ENCODE peak calls at places on chromosomes 12 and 14, in four cellular contexts. T, Q, E and H are unnamed samples.

GRCh38 chr14:105313381-105314286 is 914 bp upstream of the PACS2 start:
- DNase-seq in T (peak), Q (peak), E (no peak), H (peak)

GRCh38 chr12:82486524-82487235 is 128.4 kb downstream of the METTL25 start:
- DNase-seq in T (no peak), Q (no peak), E (no peak), H (no peak)

GRCh38 chr12:27689558-27690180 is 6.6 kb upstream of the REP15 start:
- DNase-seq in T (no peak), Q (no peak), E (no peak), H (no peak)

GRCh38 chr14:64654072-64654899 is 49.9 kb upstream of the PLEKHG3 start:
- DNase-seq in T (no peak), Q (no peak), E (no peak), H (no peak)

GRCh38 chr12:12534134-12534866 is 28.4 kb downstream of the DUSP16 start:
- DNase-seq in T (no peak), Q (no peak), E (no peak), H (no peak)

GRCh38 chr14:90624732-90625444 is 191.3 kb downstream of the TTC7B start:
- DNase-seq in T (no peak), Q (peak), E (no peak), H (no peak)

GRCh38 chr12:110199360-110200123 is 75.4 kb downstream of the IFT81 start:
- DNase-seq in T (no peak), Q (no peak), E (no peak), H (no peak)

GRCh38 chr12:68158427-68158826 is 1.1 kb downstream of the IFNG start:
- DNase-seq in T (no peak), Q (no peak), E (no peak), H (no peak)

GRCh38 chr12:78431931-78432330 is 432.6 kb upstream of the SYT1 start:
- DNase-seq in T (no peak), Q (no peak), E (no peak), H (no peak)

GRCh38 chr12:10624631-10625030 is 11.2 kb upstream of the MAGOHB start:
- DNase-seq in T (no peak), Q (no peak), E (no peak), H (no peak)

GRCh38 chr12:46356655-46357437 is 15.7 kb downstream of the SLC38A2 start:
- DNase-seq in T (no peak), Q (no peak), E (no peak), H (no peak)

DNA sequence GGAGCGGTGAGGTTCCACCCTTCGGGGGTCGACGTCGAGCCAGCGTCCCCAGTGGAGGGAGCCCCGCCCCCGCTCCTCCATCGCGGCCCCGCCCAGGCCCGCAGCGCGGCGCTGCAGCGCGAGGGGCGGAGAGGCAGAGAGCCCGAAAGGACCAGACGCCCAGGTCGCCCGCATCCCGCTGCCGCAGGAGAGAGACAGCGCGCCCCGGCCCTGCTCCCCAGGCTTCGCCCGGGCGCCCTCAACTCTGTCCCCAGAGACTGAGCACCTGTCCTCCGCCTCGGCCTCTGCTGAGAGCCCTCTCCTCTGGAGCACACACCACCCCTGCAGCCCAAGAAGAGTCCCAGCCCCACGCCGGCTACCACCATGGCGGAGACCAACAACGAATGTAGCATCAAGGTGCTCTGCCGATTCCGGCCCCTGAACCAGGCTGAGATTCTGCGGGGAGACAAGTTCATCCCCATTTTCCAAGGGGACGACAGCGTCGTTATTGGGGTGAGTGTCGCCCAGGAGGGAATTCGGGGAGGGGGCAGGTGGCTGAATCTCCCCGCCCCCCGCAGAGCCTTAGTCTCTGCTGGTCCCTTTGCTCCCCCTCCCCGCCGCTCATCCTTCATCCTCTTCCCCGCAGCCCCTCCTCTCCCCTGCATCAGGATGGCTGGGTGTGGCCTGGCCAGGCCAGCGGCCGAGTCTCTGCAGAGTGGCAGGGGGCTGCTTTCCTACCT is at the start of gene KIF5A:
- DNase-seq in T (no peak), Q (no peak), E (peak), H (peak)
- TF ChIP-seq CTCF in T (no peak), Q (no peak), E (no peak), H (no peak)

DNA sequence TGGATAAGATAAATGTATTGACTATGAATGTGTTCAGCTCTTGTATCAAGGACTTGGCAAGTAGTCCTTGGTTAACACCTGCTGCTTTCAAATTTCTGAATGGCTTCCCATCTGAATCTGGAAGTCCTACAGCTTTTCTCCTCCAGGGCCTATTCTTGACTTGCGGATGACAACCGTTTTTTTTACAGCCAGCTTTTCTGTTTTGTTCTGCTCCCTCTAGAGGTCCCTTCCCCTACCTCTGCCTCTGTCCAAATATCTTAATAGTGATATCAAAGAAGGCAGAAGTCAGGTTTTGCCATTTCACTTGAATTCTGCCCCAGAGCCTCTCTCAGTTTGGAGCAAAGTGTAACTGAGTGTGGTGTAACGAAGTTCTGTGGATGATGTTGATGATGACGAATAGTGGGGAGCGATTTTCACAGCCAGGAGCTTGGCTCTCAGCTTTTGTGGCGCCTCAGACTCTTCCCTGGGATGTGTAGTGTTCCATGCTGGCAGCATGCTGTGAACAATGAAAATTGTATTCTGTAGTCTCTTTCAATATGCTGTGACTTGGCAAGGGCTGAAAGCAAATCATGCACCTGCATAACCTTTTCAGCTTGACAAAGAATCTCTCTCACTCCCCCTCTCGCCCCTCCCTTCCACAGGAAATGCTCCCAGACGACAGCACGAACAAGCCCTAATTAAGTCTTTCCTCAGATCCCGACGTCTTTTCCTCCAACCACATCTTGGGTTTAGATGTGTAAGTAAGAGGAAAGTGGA is 5.0 kb upstream of the SLC4A8 start:
- DNase-seq in T (no peak), Q (no peak), E (no peak), H (no peak)
- H3K27ac ChIP-seq in T (no peak), Q (no peak), E (peak), H (no peak)

GRCh38 chr12:121632069-121632970 is 6.0 kb downstream of the ORAI1 start:
- DNase-seq in T (no peak), Q (no peak), E (no peak), H (no peak)

GRCh38 chr12:121638298-121639202 is 12.2 kb downstream of the ORAI1 start:
- DNase-seq in T (no peak), Q (no peak), E (no peak), H (no peak)

GRCh38 chr12:121634836-121635235 is 8.5 kb downstream of the ORAI1 start:
- DNase-seq in T (no peak), Q (no peak), E (no peak), H (no peak)

GRCh38 chr12:121641343-121641630 is 15.0 kb downstream of the ORAI1 start:
- DNase-seq in T (no peak), Q (no peak), E (no peak), H (no peak)

DNA sequence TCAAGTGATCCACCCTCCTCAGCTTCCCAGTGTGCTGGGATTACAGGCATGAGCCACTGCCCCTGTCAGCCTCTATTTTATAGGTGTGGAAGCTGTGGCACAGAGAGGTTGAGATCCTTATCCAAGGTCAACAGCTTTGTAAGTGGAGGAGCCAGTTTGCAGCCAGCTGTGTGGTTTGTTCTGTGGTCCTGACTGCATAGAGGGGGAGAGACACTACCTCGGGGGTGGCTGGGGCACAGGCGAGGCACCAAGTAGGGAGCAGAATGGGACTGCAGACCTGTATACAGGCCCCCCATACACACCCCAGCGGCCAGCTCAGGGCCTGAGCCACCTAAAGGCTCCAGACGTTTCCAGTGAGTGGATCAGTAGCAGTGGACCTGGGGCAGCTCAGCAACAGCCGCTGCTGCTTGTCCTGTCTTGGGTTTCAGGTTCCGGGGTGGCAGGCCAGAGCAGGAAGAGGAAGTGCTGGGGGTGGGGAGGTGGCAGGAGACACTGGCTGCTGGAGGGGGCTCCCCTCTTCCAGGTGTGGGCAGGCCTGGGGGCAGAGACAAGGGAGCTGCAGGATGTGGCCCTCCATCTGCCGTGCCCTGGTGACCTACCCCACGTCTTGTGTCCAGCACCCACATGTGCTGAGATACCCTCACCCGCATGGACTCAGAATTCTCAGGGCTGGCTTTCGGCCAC is 11.0 kb downstream of the ORAI1 start:
- DNase-seq in T (peak), Q (no peak), E (no peak), H (peak)
- H3K4me3 ChIP-seq in T (no peak), Q (no peak), E (no peak), H (no peak)

DNA sequence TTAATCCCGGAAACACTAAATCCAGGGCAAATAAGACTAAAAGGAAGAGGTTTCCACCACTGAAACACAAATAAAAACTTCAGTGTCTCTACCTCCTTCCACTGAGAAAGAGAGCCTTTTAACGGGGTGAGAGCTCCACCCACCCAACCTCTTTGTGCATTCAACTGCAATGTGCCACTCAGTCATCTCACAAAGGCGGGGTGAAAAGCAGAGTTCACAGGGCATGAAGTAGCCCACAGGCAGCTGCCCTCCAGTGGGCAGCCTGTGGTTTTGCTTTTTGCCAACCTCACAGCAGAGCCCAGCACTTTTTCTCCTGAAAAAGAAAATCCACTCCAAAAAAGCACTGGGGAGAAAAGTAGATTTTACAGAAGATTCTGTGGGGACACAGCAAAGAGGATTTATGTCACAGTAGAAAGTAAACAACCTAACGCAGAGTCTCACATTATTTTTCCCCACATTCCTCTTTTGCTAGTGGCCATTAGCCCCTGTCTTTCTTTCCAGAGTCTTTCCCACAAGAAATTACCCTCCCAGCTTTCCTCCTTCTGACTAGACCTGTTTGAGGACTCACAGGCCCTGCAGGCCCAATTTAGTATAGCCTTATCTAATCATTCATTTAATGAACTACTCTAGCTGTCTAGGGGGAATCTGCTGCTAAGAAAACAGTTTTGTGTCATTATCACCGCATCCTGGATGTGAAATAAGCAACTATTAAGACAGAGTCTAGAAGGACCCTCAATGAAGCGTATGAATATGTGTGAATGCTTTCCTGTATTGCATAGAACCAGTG is 753.8 kb upstream of the FOXG1 start:
- DNase-seq in T (no peak), Q (no peak), E (no peak), H (no peak)
- TF ChIP-seq CTCF in T (no peak), Q (no peak), E (no peak), H (no peak)

GRCh38 chr12:64733857-64734256 is 25.3 kb downstream of the GNS start:
- DNase-seq in T (no peak), Q (no peak), E (peak), H (no peak)

GRCh38 chr12:64735447-64735846 is 23.8 kb downstream of the GNS start:
- DNase-seq in T (no peak), Q (no peak), E (no peak), H (no peak)

GRCh38 chr12:64739778-64740177 is 19.4 kb downstream of the GNS start:
- DNase-seq in T (no peak), Q (no peak), E (no peak), H (no peak)

GRCh38 chr12:64736771-64737170 is 22.4 kb downstream of the GNS start:
- DNase-seq in T (no peak), Q (no peak), E (no peak), H (no peak)

DNA sequence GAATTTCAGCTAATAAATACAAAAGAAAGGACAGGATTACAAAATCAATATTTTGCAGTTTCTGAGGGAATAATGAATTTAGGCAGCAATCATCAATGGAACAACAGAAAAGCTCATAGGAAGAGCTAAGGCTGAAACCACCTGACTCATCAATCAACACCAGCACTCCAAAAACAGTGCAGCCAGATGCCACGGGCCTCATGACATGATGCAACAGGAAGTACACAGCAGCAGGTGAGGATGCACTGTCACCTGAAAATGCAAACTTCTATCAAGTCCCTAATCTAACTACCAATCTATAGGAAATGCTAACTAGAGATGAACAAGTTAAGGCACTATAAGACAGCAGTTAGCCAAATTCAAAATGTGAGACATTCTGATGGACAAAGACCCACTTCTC is 21.7 kb downstream of the GNS start:
- DNase-seq in T (no peak), Q (no peak), E (no peak), H (no peak)
- H3K27ac ChIP-seq in T (no peak), Q (no peak), E (peak), H (no peak)

DNA sequence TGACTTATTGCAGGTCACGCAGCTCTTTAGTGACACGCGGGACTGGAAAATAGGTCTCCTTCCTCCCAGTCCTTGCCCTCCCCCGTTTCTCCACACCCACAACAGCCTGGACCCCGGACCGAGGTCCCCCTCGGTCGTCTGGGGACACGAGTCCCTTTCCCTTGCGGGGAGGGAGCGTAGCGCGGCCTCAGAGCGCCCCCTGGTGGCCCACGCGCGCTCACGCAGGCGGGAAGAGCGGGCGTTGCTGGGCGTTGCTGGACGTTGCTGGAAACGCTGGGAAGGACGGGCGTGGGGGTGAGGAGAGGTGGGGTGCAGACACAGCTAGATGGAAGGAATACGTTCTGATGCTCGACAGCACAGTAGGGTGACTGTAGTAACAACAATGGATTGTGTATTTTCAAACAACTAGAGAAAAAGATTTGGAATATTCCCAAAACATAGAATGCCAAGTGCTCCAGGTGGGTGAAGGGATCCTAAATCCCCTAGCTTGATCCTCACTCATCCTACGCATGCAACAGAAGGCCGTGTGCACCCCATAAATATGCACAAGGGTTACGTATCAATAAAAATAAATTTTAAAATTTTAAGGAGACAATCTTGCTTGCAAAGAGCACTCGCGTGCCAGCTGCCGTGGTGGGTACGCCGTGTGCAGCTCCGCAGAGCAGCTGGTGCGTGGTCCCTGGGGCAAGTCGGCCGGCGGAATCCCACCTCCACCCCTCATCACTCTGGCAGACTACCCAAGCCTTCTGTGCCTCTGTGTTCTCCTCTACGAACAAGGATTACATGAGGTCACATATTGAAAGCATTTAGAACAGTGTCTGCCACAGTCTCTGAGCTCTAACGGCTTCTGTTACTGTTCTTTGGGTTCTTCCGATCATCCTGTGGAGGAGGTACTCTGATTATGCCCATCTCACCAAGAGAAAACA is 87.4 kb downstream of the B4GALNT3 start:
- DNase-seq in T (peak), Q (no peak), E (no peak), H (peak)
- H3K4me3 ChIP-seq in T (peak), Q (no peak), E (peak), H (no peak)

DNA sequence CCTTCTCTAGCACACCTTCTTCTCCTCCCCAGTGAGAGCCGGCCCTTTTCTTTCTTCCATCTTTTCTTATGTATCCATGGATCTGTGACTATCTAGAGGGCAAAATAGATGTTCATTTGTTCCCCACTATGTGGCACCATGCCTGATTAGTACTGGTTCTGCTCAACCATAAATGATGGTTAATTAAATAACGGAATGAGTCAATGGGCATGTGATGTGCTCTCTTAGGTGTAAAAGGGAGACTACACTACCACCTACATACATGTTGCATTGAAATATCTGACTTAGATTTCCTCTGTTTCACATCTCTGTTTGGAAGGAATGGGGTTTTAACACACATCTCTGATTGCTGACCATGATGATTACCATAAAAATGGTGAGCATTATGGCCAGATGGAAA is 116.5 kb downstream of the BTG1 start:
- DNase-seq in T (no peak), Q (no peak), E (no peak), H (no peak)
- TF ChIP-seq CTCF in T (no peak), Q (no peak), E (no peak), H (no peak)

GRCh38 chr14:94062344-94062904 is 18.6 kb downstream of the DDX24 start:
- DNase-seq in T (no peak), Q (no peak), E (no peak), H (no peak)

DNA sequence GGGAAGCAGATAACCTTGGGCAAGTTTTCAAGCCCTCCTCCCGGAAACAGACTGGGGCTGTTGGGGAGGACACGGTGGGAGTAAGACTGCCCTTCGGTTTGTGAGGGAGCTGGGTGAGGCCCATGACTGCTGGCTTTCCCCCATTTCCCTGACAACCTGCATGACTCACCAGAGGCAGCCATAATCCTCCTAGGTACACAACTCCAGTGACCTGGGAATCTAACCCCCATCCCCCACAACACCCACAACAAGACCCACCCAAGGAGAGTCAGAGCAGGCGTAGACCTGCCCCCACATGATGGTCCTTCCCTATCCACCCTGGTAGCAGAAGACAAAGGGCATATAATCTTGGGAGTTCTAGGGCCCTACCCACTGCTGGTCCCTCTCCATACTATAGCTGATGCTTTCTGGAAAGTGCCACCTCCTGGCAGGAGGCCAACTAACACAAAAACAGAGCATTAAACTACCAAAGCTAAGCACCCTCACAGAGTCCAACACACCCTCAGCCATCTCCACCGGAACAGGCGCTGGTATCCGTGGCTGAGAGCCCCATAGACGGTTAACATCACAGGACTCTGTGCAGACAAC is 14.8 kb downstream of the DDX24 start:
- DNase-seq in T (no peak), Q (no peak), E (no peak), H (no peak)
- H3K27ac ChIP-seq in T (no peak), Q (no peak), E (no peak), H (no peak)